ENCODE peak calls at places on chromosomes 13 and 19, in six cellular contexts. D is stomach, G is dorsolateral prefrontal cortex, H is pancreas, B is tibial artery, A is adrenal gland. V is an unnamed sample.

GRCh38 chr19:39518458-39518857 is 3.5 kb downstream of the SELENOV start:
- DNase-seq in D (no peak), B (no peak), G (no peak), H (no peak), A (no peak), V (no peak)

GRCh38 chr19:772043-772442 is 21.1 kb downstream of the MISP start:
- DNase-seq in B (no peak), G (no peak), D (no peak), A (no peak), H (no peak), V (no peak)

GRCh38 chr13:20482275-20482761 is 43.3 kb downstream of the CRYL1 start:
- DNase-seq in H (no peak), B (no peak), A (peak; percentile 28), G (no peak), D (no peak), V (no peak)

GRCh38 chr13:74134226-74134776 is at the start of gene KLF12:
- DNase-seq in H (peak; percentile 72), D (peak; percentile 83), B (peak; percentile 95), A (peak; percentile 79), G (peak; percentile 71), V (peak; percentile 31)

GRCh38 chr19:38078302-38078930 is 145.6 kb downstream of the DPF1 start:
- DNase-seq in A (no peak), B (no peak), G (no peak), D (no peak), H (no peak), V (no peak)

GRCh38 chr19:46906221-46906620 is 45.4 kb downstream of the ARHGAP35 start:
- DNase-seq in H (no peak), B (no peak), G (no peak), D (no peak), A (no peak), V (no peak)

GRCh38 chr13:81927347-81927746 is 1586.4 kb upstream of the SPRY2 start:
- DNase-seq in H (no peak), D (no peak), G (no peak), A (no peak), B (no peak), V (no peak)

GRCh38 chr19:20964798-20965197 is 41.7 kb downstream of the ZNF85 start:
- DNase-seq in G (no peak), A (no peak), B (no peak), H (no peak), D (no peak), V (no peak)

GRCh38 chr19:4589579-4590410 is 30.3 kb upstream of the SEMA6B start:
- DNase-seq in G (no peak), H (no peak), B (no peak), D (no peak), A (no peak), V (no peak)

GRCh38 chr13:50378513-50378970 is 363.3 kb downstream of the KCNRG start:
- DNase-seq in D (no peak), G (no peak), A (no peak), B (no peak), H (no peak), V (no peak)

GRCh38 chr19:33241530-33242101 is 16.0 kb upstream of the SLC7A10 start:
- DNase-seq in G (no peak), H (no peak), D (peak; percentile 31), B (no peak), A (peak; percentile 38), V (no peak)

DNA sequence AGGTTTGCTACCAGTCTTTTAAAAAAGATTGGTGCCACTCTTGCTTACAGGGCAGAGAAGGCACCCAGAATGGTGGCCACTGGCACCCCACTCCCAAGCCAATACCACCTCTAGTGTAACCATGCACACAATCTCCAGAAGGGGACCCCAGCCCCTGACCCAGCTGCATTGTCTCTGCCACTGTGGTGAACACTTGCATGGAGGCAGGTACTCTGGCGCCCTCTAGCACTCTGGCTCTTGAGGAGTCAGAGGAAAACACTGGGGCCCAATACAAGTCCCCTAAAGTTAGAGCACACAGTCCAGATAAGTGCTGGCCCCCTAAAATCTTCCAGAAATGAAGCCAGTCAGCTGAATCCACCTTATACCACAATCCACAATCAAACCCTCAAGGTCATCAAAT is 6.0 kb downstream of the ERVV-1 start:
- DNase-seq in B (no peak), H (no peak), A (no peak), G (no peak), D (no peak), V (no peak)
- TF ChIP-seq CTCF in B (no peak), H (no peak), A (peak; percentile 2), G (no peak), D (no peak), V (no peak)

DNA sequence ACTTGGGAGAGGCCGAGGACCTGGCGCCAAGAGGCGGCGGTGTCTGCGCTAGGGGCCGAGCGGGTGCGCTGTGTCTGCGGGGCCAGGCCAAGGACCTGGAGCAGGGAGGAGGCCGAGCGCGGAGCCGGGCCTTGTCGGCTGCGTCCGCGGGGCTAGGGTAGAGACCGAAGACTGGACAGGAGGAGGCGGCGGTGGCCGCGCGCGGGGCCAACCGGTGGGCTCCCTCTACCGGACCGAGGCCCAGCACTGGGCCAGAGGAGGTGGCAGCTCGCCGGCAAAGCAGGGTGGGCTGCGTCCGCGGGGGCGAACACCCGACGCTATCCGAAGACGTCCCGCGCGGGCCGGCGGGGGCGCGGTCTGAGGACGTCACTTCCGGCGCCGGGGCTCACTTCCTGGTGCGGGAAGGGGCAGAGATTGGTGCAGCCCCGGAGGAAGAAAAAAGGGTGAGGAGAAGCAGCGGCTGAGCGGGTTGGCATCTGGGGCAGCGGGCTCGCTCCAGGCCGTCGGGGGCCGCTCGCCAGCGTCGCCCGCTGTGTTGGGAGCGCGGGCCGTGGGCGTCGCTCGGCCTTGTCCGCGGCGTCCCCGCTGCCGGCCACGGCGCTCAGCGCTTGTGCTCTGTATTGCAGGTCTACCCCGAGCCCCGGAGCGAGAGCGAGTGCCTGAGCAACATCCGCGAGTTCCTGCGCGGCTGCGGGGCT is 38.3 kb downstream of the ARHGEF7 start:
- DNase-seq in B (peak; percentile 95), A (peak; percentile 91), G (peak; percentile 94), H (peak; percentile 97), D (peak; percentile 92), V (peak; percentile 79)
- TF ChIP-seq CTCF in B (peak; percentile 39), A (peak; percentile 34), G (peak; percentile 42), H (no peak), D (peak; percentile 19), V (no peak)

DNA sequence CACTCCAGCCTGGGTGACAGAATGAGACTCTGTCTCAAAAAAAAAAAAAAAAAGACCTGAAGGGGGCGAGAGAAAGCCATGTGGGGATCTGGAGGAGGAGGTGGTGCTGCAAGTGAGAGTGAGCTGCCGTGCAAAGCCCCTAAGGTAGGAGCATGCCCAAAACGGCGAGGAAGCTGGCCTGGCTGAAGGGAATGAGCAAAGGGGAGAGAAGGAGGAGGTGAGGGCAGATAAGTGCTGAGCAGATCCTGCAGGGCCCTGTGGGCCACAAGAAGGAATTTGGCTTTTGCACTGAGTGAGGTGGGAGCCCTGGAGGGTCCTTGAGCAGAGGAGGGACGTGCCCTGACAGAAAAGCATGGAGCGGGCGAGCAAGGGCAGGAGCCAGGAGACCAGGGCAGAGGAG is 19.4 kb upstream of the ADGRE5 start:
- DNase-seq in A (no peak), B (no peak), H (no peak), G (no peak), D (no peak), V (no peak)
- TF ChIP-seq CTCF in A (no peak), B (peak; percentile 42), H (no peak), G (no peak), D (no peak), V (no peak)

DNA sequence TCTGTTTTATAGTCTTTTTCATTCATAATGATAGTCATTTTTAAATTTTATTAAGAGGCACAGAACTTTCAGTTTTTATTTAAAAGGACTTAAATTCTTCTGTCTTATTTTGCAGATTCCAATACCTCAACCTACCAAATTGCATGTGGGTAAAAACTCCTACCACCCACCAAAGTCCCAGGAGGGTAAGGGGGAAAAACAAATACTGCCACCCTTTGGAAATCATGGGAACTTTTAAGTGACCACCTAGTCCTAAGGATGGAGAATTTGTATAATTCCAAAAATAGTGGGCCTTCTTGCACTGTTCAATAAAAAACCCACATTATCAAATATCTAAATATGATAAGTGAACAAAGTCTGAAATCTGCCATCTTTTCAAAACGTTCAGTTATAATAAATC is 9.7 kb downstream of the SUPT20H start:
- DNase-seq in H (no peak), D (no peak), G (no peak), B (no peak), A (no peak), V (no peak)
- TF ChIP-seq CTCF in H (no peak), D (no peak), G (no peak), B (no peak), A (no peak), V (no peak)

GRCh38 chr19:17078920-17079709 is 3.5 kb downstream of the MYO9B start:
- DNase-seq in G (no peak), D (no peak), B (no peak), A (no peak), H (no peak), V (no peak)

GRCh38 chr19:17081672-17082630 is 6.4 kb downstream of the MYO9B start:
- DNase-seq in A (no peak), H (no peak), D (no peak), G (peak; percentile 65), B (peak; percentile 89), V (no peak)

GRCh38 chr19:17079710-17080440 is 4.3 kb downstream of the MYO9B start:
- DNase-seq in D (peak; percentile 74), A (peak; percentile 72), B (peak; percentile 90), H (no peak), G (peak; percentile 87), V (peak; percentile 54)

GRCh38 chr19:17078038-17078919 is 2.7 kb downstream of the MYO9B start:
- DNase-seq in G (no peak), A (no peak), D (no peak), H (no peak), B (no peak), V (no peak)

DNA sequence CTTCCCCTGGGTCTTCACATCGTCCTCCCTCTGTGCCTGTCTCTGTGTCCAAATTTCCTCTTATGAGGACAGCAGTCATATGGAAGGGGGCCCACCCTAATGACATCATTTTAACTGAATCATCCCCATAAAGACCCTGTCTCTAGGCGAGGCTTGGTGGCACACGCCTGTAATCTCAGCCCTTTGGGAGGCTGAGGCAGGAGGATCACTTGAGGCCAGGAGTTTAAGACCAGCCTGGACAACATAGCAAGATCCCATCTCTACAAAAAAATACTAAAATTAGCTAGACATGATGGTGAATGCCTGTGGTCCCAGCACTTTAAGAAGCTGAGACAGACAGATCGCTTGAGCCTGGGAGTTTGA is 4.8 kb downstream of the MYO9B start:
- DNase-seq in A (no peak), G (no peak), H (no peak), B (no peak), D (no peak), V (no peak)
- TF ChIP-seq CTCF in A (no peak), G (no peak), H (no peak), B (no peak), D (no peak), V (no peak)

DNA sequence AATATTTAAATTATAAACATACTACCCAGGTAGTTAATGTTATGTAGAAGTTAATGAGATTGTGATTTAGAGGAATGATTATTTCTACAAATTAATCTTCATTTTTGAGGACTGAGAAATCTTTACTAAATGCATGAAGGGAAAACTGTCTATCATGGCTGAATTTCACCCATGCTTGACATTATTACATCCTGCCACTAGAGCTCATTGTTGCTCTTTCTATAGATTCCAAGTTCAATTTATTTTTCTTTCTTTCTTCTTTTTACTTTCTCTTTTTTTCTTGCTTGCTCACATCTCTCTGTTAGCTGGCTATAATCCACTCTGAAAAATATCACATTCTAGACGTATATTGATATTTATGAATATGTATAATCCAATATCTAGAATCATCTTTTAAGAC is 505.0 kb upstream of the KLHL1 start:
- DNase-seq in A (no peak), D (no peak), B (no peak), H (no peak), G (no peak), V (no peak)
- TF ChIP-seq CTCF in A (no peak), D (no peak), B (no peak), H (no peak), G (peak; percentile 19), V (no peak)

V was measured in omental fat pad.